ENCODE peak calls at places on chromosomes 12 and 14, in eight cellular contexts. S is stimulated activated CD8-positive, alpha-beta memory T cell treated with anti-CD3 and anti-CD28 coated beads, Interleukin-12 subunit alpha, Interleukin-12 subunit beta, amount 100 ng/mL, for 1 hour; N is activated CD8-positive, alpha-beta memory T cell treated with anti-CD3 and anti-CD28 coated beads, Interleukin-2, amount 50 U/mL, for 48 hours; W is astrocyte of the cerebellum; G is fibroblast of the conjunctiva; F is hypothalamus; T is ovary; H is NCI-H526. J is an unnamed sample.

GRCh38 chr12:18546399-18546798 is 191.4 kb downstream of the PLCZ1 start:
- DNase-seq in T (no peak), G (peak; percentile 28), F (no peak), W (no peak), S (no peak), N (no peak), H (no peak), J (no peak)

GRCh38 chr12:51960890-51961289 is 9.4 kb downstream of the ACVR1B start:
- DNase-seq in H (no peak), T (no peak), G (no peak), W (no peak), N (no peak), F (no peak), S (no peak), J (no peak)

GRCh38 chr14:94542811-94543449 is 18.3 kb upstream of the SERPINA4 start:
- DNase-seq in N (no peak), F (no peak), G (no peak), H (no peak), W (no peak), S (no peak), T (no peak), J (no peak)

GRCh38 chr12:70507442-70507841 is 129.8 kb downstream of the PTPRB start:
- DNase-seq in H (no peak), N (no peak), S (no peak), G (no peak), W (no peak), F (no peak), T (no peak), J (no peak)

GRCh38 chr12:77032406-77032805 is 33.0 kb downstream of the E2F7 start:
- DNase-seq in G (no peak), W (no peak), T (no peak), N (no peak), S (no peak), H (no peak), F (no peak), J (no peak)

GRCh38 chr14:78022059-78022458 is 148.1 kb upstream of the NRXN3 start:
- DNase-seq in H (peak; percentile 82), G (peak; percentile 4), N (peak; percentile 87), F (no peak), S (peak; percentile 2), W (peak; percentile 18), T (no peak), J (no peak)

GRCh38 chr12:60197589-60197988 is 601.8 kb downstream of the SLC16A7 start:
- DNase-seq in W (no peak), H (no peak), N (no peak), F (no peak), S (no peak), T (no peak), G (no peak), J (no peak)

GRCh38 chr12:113259499-113259953 is 38.3 kb downstream of the TPCN1 start:
- DNase-seq in F (peak; percentile 80), W (no peak), T (peak; percentile 75), H (no peak), N (no peak), S (no peak), G (peak; percentile 40), J (no peak)

GRCh38 chr12:123150273-123150803 is 552 bp downstream of the PITPNM2 start:
- DNase-seq in H (peak; percentile 72), F (no peak), S (no peak), N (peak; percentile 68), G (no peak), T (peak; percentile 78), W (no peak), J (no peak)

GRCh38 chr12:63103489-63104131 is 47.4 kb downstream of the AVPR1A start:
- DNase-seq in T (no peak), G (peak; percentile 10), S (no peak), N (no peak), F (no peak), H (peak; percentile 33), W (no peak), J (no peak)

GRCh38 chr12:83827860-83828259 is 1084.7 kb downstream of the SLC6A15 start:
- DNase-seq in N (no peak), T (no peak), G (peak; percentile 60), W (no peak), F (no peak), H (peak; percentile 33), S (no peak), J (no peak)

GRCh38 chr14:44369401-44370123 is 137.5 kb downstream of the FSCB start:
- DNase-seq in N (no peak), F (no peak), G (no peak), S (no peak), H (no peak), W (no peak), T (no peak), J (no peak)

GRCh38 chr14:94945615-94946014 is 175.7 kb upstream of the GSC start:
- DNase-seq in T (no peak), N (no peak), W (no peak), S (peak; percentile 15), G (no peak), F (no peak), H (no peak), J (no peak)

GRCh38 chr14:68701001-68701741 is 91.7 kb downstream of the ZFP36L1 start:
- DNase-seq in N (no peak), T (no peak), G (no peak), W (no peak), F (no peak), H (no peak), S (no peak), J (no peak)

J was measured in vagina.